ENCODE peak calls at places on chromosomes 12 and 14, in nine cellular contexts. Y is heart left ventricle; I is heart right ventricle; B is MV-4-11; W is HEK293T; G is activated CD4-positive, alpha-beta T cell treated with anti-CD3 and anti-CD28 coated beads for 24 hours; C is activated CD8-positive, alpha-beta memory T cell treated with anti-CD3 and anti-CD28 coated beads, Interleukin-2, amount 10 ng/mL, durations not matched to agents 7 days and 5 days; T is cardiac fibroblast; A is activated naive CD8-positive, alpha-beta T cell treated with anti-CD3 and anti-CD28 coated beads, Interleukin-2, amount 50 U/mL, for 24 hours. F is an unnamed sample.

GRCh38 chr12:102955926-102956737 is 1.3 kb upstream of the ASCL1 start:
- DNase-seq in I (no peak), B (no peak), G (no peak), T (no peak), W (no peak), Y (no peak), A (no peak), C (no peak), F (no peak)

GRCh38 chr12:52014567-52015392 is 8.0 kb downstream of the TAMALIN start:
- DNase-seq in W (no peak), T (no peak), G (no peak), A (no peak), Y (no peak), C (no peak), B (no peak), I (no peak), F (peak)

GRCh38 chr12:64400041-64400440 is 4.2 kb upstream of the XPOT start:
- DNase-seq in G (no peak), W (no peak), Y (no peak), T (peak), B (no peak), A (no peak), I (no peak), C (peak), F (peak)

GRCh38 chr14:99231850-99232401 is 40.1 kb downstream of the BCL11B start:
- DNase-seq in I (no peak), W (peak), B (no peak), A (no peak), C (peak), Y (no peak), G (no peak), T (no peak), F (peak)

GRCh38 chr14:88233915-88234314 is 89.2 kb downstream of the KCNK10 start:
- DNase-seq in C (no peak), Y (no peak), W (peak), G (no peak), A (no peak), T (peak), B (no peak), I (no peak), F (no peak)

GRCh38 chr12:120711411-120711810 is 1.2 kb downstream of the UNC119B start:
- DNase-seq in T (no peak), I (no peak), B (no peak), G (no peak), Y (no peak), A (no peak), C (no peak), W (no peak), F (no peak)

GRCh38 chr12:51917041-51917590 is 9.8 kb downstream of the ACVRL1 start:
- DNase-seq in C (no peak), T (no peak), W (no peak), Y (no peak), G (no peak), A (no peak), I (no peak), B (no peak), F (no peak)

GRCh38 chr14:49653508-49653907 is 18.5 kb upstream of the DNAAF2 start:
- DNase-seq in G (no peak), T (no peak), C (no peak), I (no peak), Y (no peak), A (no peak), W (no peak), B (no peak), F (no peak)

GRCh38 chr14:77043984-77044485 is 15.5 kb upstream of the IRF2BPL start:
- DNase-seq in T (peak), W (no peak), B (peak), C (no peak), Y (no peak), G (no peak), I (no peak), A (no peak), F (no peak)

GRCh38 chr14:105497671-105498429 is 6.8 kb downstream of the TEDC1 start:
- DNase-seq in C (no peak), B (no peak), G (no peak), A (no peak), W (no peak), T (no peak), Y (no peak), I (no peak), F (no peak)

GRCh38 chr12:19186722-19187661 is 57.5 kb downstream of the PLEKHA5 start:
- DNase-seq in T (peak), C (no peak), I (no peak), G (no peak), B (peak), Y (no peak), A (no peak), W (peak), F (peak)

GRCh38 chr14:20855652-20856291 is 35.4 kb upstream of the RNASE3 start:
- DNase-seq in I (peak), C (peak), T (peak), B (peak), Y (peak), G (no peak), A (peak), W (peak), F (peak)

GRCh38 chr14:105425823-105426247 is 6.2 kb downstream of the MTA1 start:
- DNase-seq in I (no peak), T (no peak), B (no peak), Y (no peak), W (no peak), C (no peak), A (no peak), G (no peak), F (no peak)

GRCh38 chr12:26857465-26858176 is 24.6 kb upstream of the ITPR2 start:
- DNase-seq in G (no peak), W (no peak), T (peak), C (no peak), B (no peak), A (no peak), I (no peak), Y (no peak), F (no peak)

GRCh38 chr12:15806826-15807225 is 17.6 kb upstream of the EPS8 start:
- DNase-seq in C (no peak), G (no peak), B (no peak), Y (no peak), I (no peak), A (no peak), T (no peak), W (no peak), F (no peak)

GRCh38 chr12:112924986-112925385 is 13.3 kb upstream of the OAS3 start:
- DNase-seq in B (peak), C (peak), I (no peak), W (no peak), A (no peak), G (no peak), T (no peak), Y (no peak), F (no peak)

GRCh38 chr12:25089738-25090137 is 105.2 kb downstream of the DNAI7 start:
- DNase-seq in T (no peak), I (no peak), A (no peak), B (no peak), Y (no peak), G (no peak), W (no peak), C (no peak), F (peak)

GRCh38 chr12:63400746-63401145 is 249.7 kb upstream of the AVPR1A start:
- DNase-seq in I (no peak), G (no peak), C (no peak), W (no peak), T (peak), A (no peak), B (no peak), Y (no peak), F (peak)

GRCh38 chr12:47868552-47869031 is 36.2 kb downstream of the VDR start:
- DNase-seq in Y (no peak), A (no peak), T (no peak), G (no peak), W (no peak), B (peak), I (no peak), C (no peak), F (no peak)

GRCh38 chr12:122483969-122484368 is 16.8 kb downstream of the ZCCHC8 start:
- DNase-seq in G (no peak), W (no peak), T (no peak), C (no peak), A (no peak), B (no peak), I (no peak), Y (no peak), F (no peak)

GRCh38 chr14:104229621-104230041 is 91.2 kb downstream of the KIF26A start:
- DNase-seq in G (no peak), C (no peak), Y (no peak), W (no peak), I (no peak), B (no peak), A (no peak), T (no peak), F (no peak)

GRCh38 chr12:22082190-22082701 is 36.2 kb downstream of the CMAS start:
- DNase-seq in T (no peak), B (no peak), A (no peak), Y (no peak), I (no peak), W (no peak), G (no peak), C (no peak), F (no peak)

GRCh38 chr14:90060965-90061848 is 587 bp upstream of the KCNK13 start:
- DNase-seq in B (no peak), Y (no peak), W (peak), C (no peak), T (no peak), G (no peak), A (peak), I (no peak), F (no peak)

GRCh38 chr14:79369359-79370332 is 841.7 kb downstream of the DIO2 start:
- DNase-seq in I (no peak), C (no peak), B (no peak), W (no peak), T (peak), Y (no peak), A (no peak), G (no peak), F (peak)